ENCODE peak calls at places on chromosomes 7 and 10, in five cellular contexts. N is mucosa of descending colon, V is transverse colon, L is lower lobe of right lung, M is left ventricle myocardium inferior. J is an unnamed sample.
A peak's percentile ranks its signal among the peaks of the same experiment; 100 is the strongest.

GRCh38 chr10:22723343-22723779 is 9.0 kb upstream of the PIP4K2A start:
- DNase-seq in N (no peak), V (peak; percentile 21), L (no peak), M (no peak), J (no peak)

GRCh38 chr7:107190090-107190489 is 21.3 kb downstream of the HBP1 start:
- DNase-seq in N (no peak), V (no peak), L (no peak), M (no peak), J (no peak)

GRCh38 chr7:45652630-45653029 is 78.5 kb downstream of the ADCY1 start:
- DNase-seq in N (no peak), V (no peak), L (no peak), M (no peak), J (no peak)

GRCh38 chr7:128030999-128031681 is at the start of gene LRRC4:
- DNase-seq in N (peak; percentile 41), V (peak; percentile 36), L (peak; percentile 65), M (no peak), J (no peak)

GRCh38 chr10:19505320-19506092 is 310.7 kb upstream of the PLXDC2 start:
- DNase-seq in N (no peak), V (no peak), L (no peak), M (no peak), J (no peak)

GRCh38 chr7:9106747-9107146 is 673.3 kb downstream of the NXPH1 start:
- DNase-seq in N (no peak), V (no peak), L (no peak), M (no peak), J (no peak)

GRCh38 chr10:122407375-122408125 is 33.0 kb downstream of the PLEKHA1 start:
- DNase-seq in N (peak; percentile 32), V (no peak), L (no peak), M (no peak), J (no peak)

GRCh38 chr7:16619979-16620408 is 25.6 kb downstream of the ANKMY2 start:
- DNase-seq in N (no peak), V (no peak), L (no peak), M (no peak), J (no peak)

GRCh38 chr10:29304259-29305030 is 15.6 kb downstream of the LYZL1 start:
- DNase-seq in N (peak; percentile 60), V (peak; percentile 41), L (no peak), M (peak; percentile 26), J (peak; percentile 91)

GRCh38 chr10:97669561-97669960 is 17.5 kb downstream of the AVPI1 start:
- DNase-seq in N (no peak), V (no peak), L (no peak), M (no peak), J (no peak)

GRCh38 chr10:97676770-97677581 is 10.1 kb downstream of the AVPI1 start:
- DNase-seq in N (no peak), V (peak; percentile 53), L (no peak), M (no peak), J (no peak)

GRCh38 chr10:97679594-97679993 is 7.4 kb downstream of the AVPI1 start:
- DNase-seq in N (no peak), V (no peak), L (no peak), M (no peak), J (no peak)

DNA sequence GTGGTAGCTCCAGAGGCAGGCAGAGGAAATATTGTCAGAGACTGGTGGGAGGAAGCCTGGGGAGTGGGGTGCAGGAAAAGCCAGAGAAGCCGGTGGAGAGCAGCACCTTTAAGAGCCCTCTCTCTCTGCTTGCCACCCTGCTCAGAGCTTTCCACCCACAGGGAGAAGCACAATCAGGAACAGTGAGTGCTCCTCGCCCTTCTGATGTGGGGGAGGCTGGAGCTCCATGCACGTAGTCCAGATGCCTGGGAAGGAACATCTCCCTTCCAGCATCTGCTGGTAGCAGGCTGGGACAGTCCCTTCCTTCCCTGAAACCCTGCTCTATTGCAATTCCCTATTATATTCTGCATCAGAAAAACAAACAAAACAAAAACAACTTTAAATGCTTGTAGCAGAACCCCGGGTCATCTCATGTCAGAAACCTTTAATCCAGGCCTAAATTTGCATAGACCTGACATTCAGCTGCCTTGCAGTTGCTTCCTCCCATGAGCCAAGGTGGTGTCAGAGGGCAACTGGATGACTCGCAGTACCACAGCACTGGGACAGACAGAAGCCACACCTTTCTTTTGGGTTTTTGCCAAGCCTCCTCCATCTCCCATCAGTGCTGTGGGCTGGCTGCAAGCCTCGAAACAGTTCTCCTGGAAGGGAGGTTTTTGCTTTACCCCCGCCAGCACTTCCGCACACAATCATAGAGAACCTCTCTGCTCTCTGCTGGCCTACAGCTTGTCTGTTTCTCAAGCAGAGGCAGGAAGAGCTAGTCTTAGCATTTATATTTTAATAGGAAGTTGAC is 13.1 kb downstream of the AVPI1 start:
- DNase-seq in N (no peak), V (no peak), L (no peak), M (no peak), J (no peak)
- H3K36me3 ChIP-seq in N (no peaks in the 10 kb centered on the region), V (peaks cover 41% of the 10 kb centered on the region), L (peaks cover 88% of the 10 kb centered on the region), M (peaks cover 68% of the 10 kb centered on the region), J (peaks cover 67% of the 10 kb centered on the region)

GRCh38 chr10:54060572-54060971 is 740.5 kb downstream of the PCDH15 start:
- DNase-seq in N (no peak), V (no peak), L (no peak), M (no peak), J (no peak)
- H3K4me3 ChIP-seq in N (no peak overlapping the region), V (no peak overlapping the region), L (no peak overlapping the region), M (no peak overlapping the region), J (no peak overlapping the region)

GRCh38 chr10:110006358-110007170 is 1.2 kb upstream of the ADD3 start:
- DNase-seq in N (no peak), V (peak; percentile 48), L (peak; percentile 51), M (peak; percentile 75), J (peak; percentile 89)
- H3K4me1 ChIP-seq in N (peaks cover 36% of the 10 kb centered on the region), V (peaks cover 11% of the 10 kb centered on the region), L (peaks cover 35% of the 10 kb centered on the region), M (peaks cover 77% of the 10 kb centered on the region), J (peaks cover 33% of the 10 kb centered on the region)

GRCh38 chr10:90890347-90890746 is 18.6 kb downstream of the RPP30 start:
- DNase-seq in N (no peak), V (no peak), L (no peak), M (no peak), J (no peak)

GRCh38 chr10:90884414-90884813 is 12.6 kb downstream of the RPP30 start:
- DNase-seq in N (no peak), V (no peak), L (no peak), M (no peak), J (no peak)

GRCh38 chr10:90888387-90888786 is 16.6 kb downstream of the RPP30 start:
- DNase-seq in N (no peak), V (no peak), L (no peak), M (no peak), J (no peak)

GRCh38 chr10:90885176-90885575 is 13.4 kb downstream of the RPP30 start:
- DNase-seq in N (no peak), V (no peak), L (no peak), M (no peak), J (no peak)

DNA sequence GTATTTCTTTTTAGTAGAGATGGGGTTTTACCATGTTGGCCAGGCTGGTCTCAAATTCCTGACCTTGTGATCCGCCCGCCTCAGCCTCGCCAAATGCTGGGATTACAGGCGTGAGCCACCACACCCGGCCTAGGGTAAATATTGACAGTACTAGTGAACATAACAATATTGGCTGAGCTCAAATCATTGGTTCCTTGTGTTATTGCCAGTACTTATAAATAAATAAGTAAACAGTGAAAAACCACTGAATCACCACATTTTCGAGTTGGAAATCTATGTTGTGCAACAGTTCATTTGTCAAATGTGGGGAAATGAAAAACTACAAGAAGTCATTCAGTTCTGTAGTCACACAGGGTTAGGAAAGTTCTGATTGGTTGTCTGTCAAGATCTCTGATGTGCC is 15.8 kb downstream of the RPP30 start:
- DNase-seq in N (peak; percentile 67), V (peak; percentile 45), L (no peak), M (no peak), J (no peak)
- H3K36me3 ChIP-seq in N (no peaks in the 10 kb centered on the region), V (peaks cover 21% of the 10 kb centered on the region), L (peaks cover 93% of the 10 kb centered on the region), M (peaks cover 74% of the 10 kb centered on the region), J (peaks cover 75% of the 10 kb centered on the region)

GRCh38 chr7:41010418-41010817 is 692.5 kb downstream of the INHBA start:
- DNase-seq in N (peak; percentile 17), V (no peak), L (no peak), M (no peak), J (no peak)

GRCh38 chr7:41006591-41006990 is 696.3 kb downstream of the INHBA start:
- DNase-seq in N (no peak), V (no peak), L (no peak), M (no peak), J (no peak)

GRCh38 chr7:41007351-41007751 is 695.5 kb downstream of the INHBA start:
- DNase-seq in N (peak; percentile 9), V (no peak), L (no peak), M (no peak), J (no peak)

GRCh38 chr7:41003031-41003925 is 699.6 kb downstream of the INHBA start:
- DNase-seq in N (peak; percentile 51), V (peak; percentile 33), L (peak; percentile 55), M (peak; percentile 30), J (no peak)

GRCh38 chr7:41005381-41005901 is 697.4 kb downstream of the INHBA start:
- DNase-seq in N (no peak), V (no peak), L (no peak), M (no peak), J (peak; percentile 62)
- H3K4me3 ChIP-seq in N (no peak overlapping the region), V (no peak overlapping the region), L (no peak overlapping the region), M (no peak overlapping the region), J (no peak overlapping the region)

DNA sequence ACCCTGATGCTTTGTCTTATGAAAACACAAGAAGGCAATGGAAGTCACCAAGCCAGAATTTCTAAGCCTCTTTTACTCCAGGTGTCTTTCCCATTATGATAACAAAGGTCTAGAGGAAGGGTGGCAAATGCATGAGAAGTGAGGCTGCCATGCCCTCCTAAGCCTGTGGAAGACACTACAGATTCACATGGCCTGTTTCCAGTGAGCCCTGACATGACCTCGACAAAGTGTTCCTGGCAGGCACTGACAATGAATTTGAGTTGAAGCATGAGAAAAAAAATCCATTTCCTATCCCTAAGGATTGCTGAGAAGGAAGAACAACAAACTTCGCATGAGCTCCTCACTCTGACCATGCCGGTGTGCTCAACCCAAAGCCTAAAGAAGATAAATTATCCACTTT is 268.0 kb downstream of the HTR7 start:
- DNase-seq in N (no peak), V (no peak), L (no peak), M (no peak), J (no peak)
- H3K4me1 ChIP-seq in N (no peaks in the 10 kb centered on the region), V (no peaks in the 10 kb centered on the region), L (no peaks in the 10 kb centered on the region), M (no peaks in the 10 kb centered on the region), J (peaks cover 25% of the 10 kb centered on the region)